ENCODE peak calls at places on chromosomes 11 and 22, in four cellular contexts. J, A, M and P are unnamed samples.

GRCh38 chr11:114821626-114822025 is 143.3 kb downstream of the NXPE2 start:
- DNase-seq in J (no peak), A (no peak), M (peak; percentile 45), P (no peak)

GRCh38 chr11:22920939-22921565 is 60.8 kb upstream of the CCDC179 start:
- DNase-seq in J (no peak), A (peak; percentile 37), M (no peak), P (peak; percentile 32)

GRCh38 chr11:45320366-45320765 is 34.2 kb upstream of the SYT13 start:
- DNase-seq in J (no peak), A (no peak), M (no peak), P (no peak)

GRCh38 chr11:128909438-128910125 is 18.4 kb downstream of the KCNJ5 start:
- DNase-seq in J (no peak), A (no peak), M (no peak), P (no peak)

GRCh38 chr22:22479999-22480532 is 28.5 kb downstream of the ZNF280B start:
- DNase-seq in J (no peak), A (no peak), M (no peak), P (no peak)

GRCh38 chr22:17732251-17732854 is 41.9 kb downstream of the BID start:
- DNase-seq in J (no peak), A (no peak), M (no peak), P (no peak)

GRCh38 chr11:10778217-10778970 is 27.3 kb downstream of the CTR9 start:
- DNase-seq in J (no peak), A (no peak), M (no peak), P (no peak)

GRCh38 chr11:15101072-15101701 is 13.5 kb upstream of the INSC start:
- DNase-seq in J (peak; percentile 57), A (peak; percentile 39), M (peak; percentile 62), P (peak; percentile 64)

GRCh38 chr22:43849731-43850130 is 12.6 kb downstream of the SULT4A1 start:
- DNase-seq in J (no peak), A (no peak), M (no peak), P (no peak)

GRCh38 chr11:105449100-105449734 is 160.7 kb upstream of the GRIA4 start:
- DNase-seq in J (no peak), A (no peak), M (no peak), P (no peak)

GRCh38 chr11:60835472-60835871 is 6.4 kb upstream of the CCDC86 start:
- DNase-seq in J (no peak), A (no peak), M (no peak), P (no peak)

GRCh38 chr11:76790251-76790650 is 7.1 kb downstream of the TSKU start:
- DNase-seq in J (no peak), A (no peak), M (no peak), P (no peak)

GRCh38 chr11:120357620-120358019 is 21.4 kb downstream of the ARHGEF12 start:
- DNase-seq in J (no peak), A (no peak), M (no peak), P (no peak)

GRCh38 chr11:72607496-72607895 is 66.7 kb downstream of the PDE2A start:
- DNase-seq in J (no peak), A (no peak), M (no peak), P (no peak)

GRCh38 chr22:32920032-32920628 is 118.6 kb downstream of the TIMP3 start:
- DNase-seq in J (no peak), A (no peak), M (no peak), P (no peak)

GRCh38 chr11:134275534-134276395 is at the start of gene GLB1L3:
- DNase-seq in J (no peak), A (no peak), M (peak; percentile 57), P (no peak)

GRCh38 chr11:108486828-108487227 is 11.4 kb downstream of the POGLUT3 start:
- DNase-seq in J (no peak), A (no peak), M (no peak), P (no peak)

GRCh38 chr22:47300698-47301405 is 538.4 kb downstream of the TBC1D22A start:
- DNase-seq in J (no peak), A (no peak), M (no peak), P (no peak)

GRCh38 chr11:117930668-117931330 is 1.6 kb upstream of the TMPRSS13 start:
- DNase-seq in J (no peak), A (no peak), M (no peak), P (no peak)

GRCh38 chr11:47571895-47572294 is 6.5 kb downstream of the PTPMT1 start:
- DNase-seq in J (no peak), A (no peak), M (peak; percentile 7), P (no peak)

GRCh38 chr11:3823303-3823702 is 14.9 kb downstream of the PGAP2 start:
- DNase-seq in J (no peak), A (no peak), M (no peak), P (no peak)

GRCh38 chr11:2091786-2092463 is 47.3 kb downstream of the IGF2 start:
- DNase-seq in J (no peak), A (no peak), M (no peak), P (no peak)

GRCh38 chr11:95147364-95147905 is 57.8 kb downstream of the ENDOD1 start:
- DNase-seq in J (peak; percentile 34), A (peak; percentile 14), M (peak; percentile 83), P (no peak)

GRCh38 chr11:61891331-61892084 is at the start of gene FADS3:
- DNase-seq in J (peak; percentile 68), A (peak; percentile 77), M (peak; percentile 97), P (no peak)

GRCh38 chr11:10261821-10262220 is 32.2 kb downstream of the SBF2 start:
- DNase-seq in J (no peak), A (no peak), M (no peak), P (no peak)

GRCh38 chr11:69799582-69799981 is 19.6 kb downstream of the FGF3 start:
- DNase-seq in J (peak; percentile 84), A (peak; percentile 23), M (peak; percentile 78), P (no peak)

GRCh38 chr11:58629857-58630256 is 7.4 kb downstream of the CNTF start:
- DNase-seq in J (peak; percentile 22), A (peak; percentile 60), M (peak; percentile 22), P (peak; percentile 18)
- TF ChIP-seq SIN3A in J (no peak), A (no peak), M (no peak), P (no peak)

DNA sequence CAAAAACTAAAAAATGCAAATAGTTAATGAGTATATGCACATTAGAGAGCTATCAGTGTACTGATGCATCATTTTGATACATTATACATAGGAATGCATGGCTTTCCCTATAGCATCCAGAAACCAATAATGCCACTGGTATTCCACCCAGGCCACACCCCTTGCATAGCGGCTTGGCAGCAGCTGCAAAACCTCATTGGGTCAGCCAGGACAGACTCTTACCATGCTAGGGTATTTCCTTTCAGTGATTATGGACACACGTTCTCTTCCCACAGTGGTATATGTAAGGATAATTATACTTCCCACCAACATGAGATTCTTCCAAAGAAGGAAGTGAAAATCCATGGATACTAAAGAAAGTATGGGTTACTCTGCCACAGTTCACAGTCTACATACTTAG is 145.9 kb upstream of the PITPNB start:
- DNase-seq in J (no peak), A (no peak), M (no peak), P (no peak)
- TF ChIP-seq TCF7L2 in J (no peak), A (no peak), M (no peak), P (no peak)

DNA sequence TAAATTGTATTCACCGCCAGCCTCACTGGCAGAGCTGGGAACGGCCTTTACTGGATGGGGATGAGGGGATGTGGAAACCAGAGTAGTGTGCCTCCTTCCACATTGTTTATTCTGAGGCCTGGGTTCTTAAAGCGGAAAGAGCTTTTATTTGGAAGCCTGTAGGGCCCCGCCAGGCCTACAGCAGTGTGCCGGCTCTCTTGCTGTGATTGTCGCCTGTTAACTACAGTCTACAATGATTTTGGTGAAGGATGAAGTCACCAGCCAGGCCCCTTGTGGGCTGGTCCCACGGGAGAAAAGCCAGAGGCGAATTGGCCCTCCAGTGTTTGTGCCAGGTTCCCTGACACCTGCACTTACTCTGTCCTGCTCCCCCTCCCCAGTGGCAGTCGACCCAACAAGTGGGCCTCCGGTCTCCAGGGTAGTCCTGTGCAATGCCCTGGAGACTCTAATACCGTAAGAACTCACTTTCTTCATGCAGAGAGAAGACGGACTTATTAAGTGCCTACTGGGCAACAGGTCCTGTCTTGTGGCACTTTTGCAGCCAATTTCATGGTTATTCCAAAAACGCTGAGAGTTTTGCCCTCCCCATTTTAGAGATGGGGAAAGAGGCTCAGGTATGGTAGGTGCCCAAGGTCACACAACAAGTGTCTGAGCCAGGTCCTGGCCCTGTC is 1.2 kb downstream of the MICAL2 start:
- DNase-seq in J (no peak), A (no peak), M (no peak), P (no peak)
- H3K27ac ChIP-seq in J (no peak overlapping the region), A (no peak overlapping the region), M (no peak overlapping the region), P (peak overlapping the region; percentile 67)

DNA sequence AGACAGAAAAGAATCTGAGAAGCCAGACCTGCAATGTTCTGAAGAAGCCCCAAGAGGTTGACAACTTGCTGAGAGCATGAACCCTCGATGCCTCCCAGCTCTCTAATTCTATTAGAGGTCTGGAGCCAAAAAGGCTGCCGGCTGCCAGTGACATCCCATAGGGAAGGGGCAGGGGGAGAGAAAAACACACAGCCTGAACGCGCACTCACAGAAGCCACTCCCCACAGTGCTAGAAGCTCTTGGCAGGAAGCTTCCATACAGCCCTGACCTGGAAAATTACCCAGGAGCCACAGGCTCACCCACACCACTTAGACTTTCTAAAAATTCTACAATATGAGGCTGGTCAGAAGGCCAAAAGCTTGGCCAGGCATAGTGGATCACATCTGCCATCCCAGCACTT is 18.3 kb downstream of the POLDIP3 start:
- DNase-seq in J (no peak), A (no peak), M (no peak), P (no peak)
- TF ChIP-seq SIN3A in J (no peak), A (no peak), M (no peak), P (no peak)

GRCh38 chr22:21448627-21449416 is 18.4 kb upstream of the TMEM191C start:
- DNase-seq in J (no peak), A (no peak), M (no peak), P (no peak)
- TF ChIP-seq TCF7L2 in J (no peak), A (no peak), M (no peak), P (no peak)